ENCODE peak calls at places on chromosomes 12 and 14, in four cellular contexts. D is right atrium auricular region, B is upper lobe of right lung, X is HL-60. Y is an unnamed sample.

GRCh38 chr12:1505151-1505450 is 89.3 kb downstream of the FBXL14 start:
- DNase-seq in B (no peak), X (no peak), D (no peak), Y (no peak)

GRCh38 chr14:48937796-48938195 is 648.4 kb downstream of the RPS29 start:
- DNase-seq in X (no peak), D (no peak), B (no peak), Y (no peak)

GRCh38 chr14:64654072-64654899 is 49.9 kb upstream of the PLEKHG3 start:
- DNase-seq in D (no peak), B (no peak), X (peak; percentile 21), Y (peak; percentile 93)

GRCh38 chr12:46264057-46264456 is 4.8 kb downstream of the SLC38A1 start:
- DNase-seq in D (no peak), B (no peak), X (no peak), Y (no peak)

GRCh38 chr12:1705774-1706173 is 14.9 kb downstream of the ADIPOR2 start:
- DNase-seq in X (no peak), D (no peak), B (no peak), Y (peak; percentile 40)

GRCh38 chr12:51985136-51985835 is 21.5 kb upstream of the TAMALIN start:
- DNase-seq in B (no peak), D (no peak), X (no peak), Y (no peak)

GRCh38 chr12:100229036-100229635 is 28.5 kb downstream of the ACTR6 start:
- DNase-seq in X (no peak), D (no peak), B (no peak), Y (peak; percentile 24)

GRCh38 chr14:102988054-102988453 is 65.6 kb downstream of the AMN start:
- DNase-seq in B (no peak), D (no peak), X (no peak), Y (peak; percentile 27)

GRCh38 chr12:62032838-62033237 is 227.4 kb upstream of the USP15 start:
- DNase-seq in B (no peak), D (no peak), X (no peak), Y (no peak)

GRCh38 chr14:54782803-54783659 is 119.6 kb downstream of the GCH1 start:
- DNase-seq in B (no peak), D (no peak), X (peak; percentile 52), Y (peak; percentile 14)

GRCh38 chr14:95313707-95314106 is 6.0 kb downstream of the CLMN start:
- DNase-seq in B (peak; percentile 83), D (peak; percentile 82), X (peak; percentile 85), Y (peak; percentile 76)

GRCh38 chr12:54437243-54437642 is 18.2 kb upstream of the ITGA5 start:
- DNase-seq in B (no peak), D (no peak), X (no peak), Y (no peak)

GRCh38 chr14:93759781-93760307 is 28.4 kb downstream of the PRIMA1 start:
- DNase-seq in D (peak; percentile 67), X (no peak), B (no peak), Y (no peak)

GRCh38 chr12:117472983-117473382 is 111.6 kb upstream of the NOS1 start:
- DNase-seq in D (no peak), B (no peak), X (no peak), Y (no peak)

GRCh38 chr14:106518054-106518943 is 991.9 kb downstream of the TMEM121 start:
- DNase-seq in D (no peak), X (peak; percentile 20), B (peak; percentile 77), Y (no peak)

GRCh38 chr12:95511962-95512361 is 38.0 kb downstream of the METAP2 start:
- DNase-seq in X (no peak), B (no peak), D (no peak), Y (no peak)

DNA sequence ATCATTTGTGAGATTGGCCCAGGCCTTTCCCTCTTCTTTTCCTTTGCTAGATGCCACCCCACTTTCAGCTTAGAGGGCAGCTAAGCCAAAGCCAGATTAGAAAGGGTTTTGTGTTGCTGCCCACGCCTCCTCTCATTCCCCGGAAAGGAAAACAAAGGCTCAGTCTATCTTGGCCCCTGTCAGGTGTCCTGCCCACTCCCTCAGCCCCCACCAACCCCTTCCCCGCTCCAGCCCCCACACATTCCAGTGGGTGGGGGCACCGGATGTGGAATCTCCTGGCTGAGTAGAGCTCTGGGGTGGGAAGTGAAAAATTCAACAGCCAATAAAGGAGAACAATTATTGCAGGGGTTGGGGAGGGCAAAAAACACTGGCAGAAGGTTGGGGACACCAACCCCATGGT is 2.2 kb upstream of the RDH5 start:
- DNase-seq in B (no peak), D (no peak), X (no peak), Y (no peak)
- H3K4me3 ChIP-seq in B (no peak overlapping the region), D (no peak overlapping the region), X (no peak overlapping the region), Y (no peak overlapping the region)

GRCh38 chr12:27575780-27576154 is 51.8 kb downstream of the PPFIBP1 start:
- DNase-seq in D (no peak), X (no peak), B (no peak), Y (no peak)
- H3K4me3 ChIP-seq in D (no peak overlapping the region), X (no peak overlapping the region), B (no peak overlapping the region), Y (no peak overlapping the region)

GRCh38 chr12:121158085-121158484 is 25.4 kb downstream of the P2RX7 start:
- DNase-seq in X (no peak), D (no peak), B (no peak), Y (no peak)
- H3K4me3 ChIP-seq in X (no peak overlapping the region), D (no peak overlapping the region), B (no peak overlapping the region), Y (no peak overlapping the region)

GRCh38 chr12:110348431-110349059 is 55.0 kb downstream of the ANAPC7 start:
- DNase-seq in D (no peak), B (no peak), X (no peak), Y (no peak)
- H3K4me3 ChIP-seq in D (no peak overlapping the region), B (no peak overlapping the region), X (no peak overlapping the region), Y (no peak overlapping the region)